ENCODE peak calls at places on chromosomes 3 and 15, in six cellular contexts. G is endothelial cell of umbilical vein, T is bronchial epithelial cell, L is OCI-LY7, J is neural progenitor cell, O is ovary. H is an unnamed sample.

GRCh38 chr15:93144477-93145270 is 55.7 kb upstream of the RGMA start:
- DNase-seq in G (no peak), T (no peak), L (no peak), J (no peak), O (no peak), H (no peak)

GRCh38 chr15:90482124-90483011 is 47.4 kb upstream of the CRTC3 start:
- DNase-seq in G (peak; percentile 78), T (no peak), L (peak; percentile 60), J (peak; percentile 59), O (peak; percentile 59), H (peak; percentile 71)

GRCh38 chr15:26095710-26096330 is 232.7 kb upstream of the ATP10A start:
- DNase-seq in G (no peak), T (no peak), L (no peak), J (peak; percentile 69), O (no peak), H (no peak)

GRCh38 chr3:10511809-10512494 is 6.6 kb upstream of the ATP2B2 start:
- DNase-seq in G (no peak), T (peak; percentile 32), L (no peak), J (no peak), O (no peak), H (no peak)

GRCh38 chr15:49926731-49927130 is 192.3 kb downstream of the ATP8B4 start:
- DNase-seq in G (no peak), T (no peak), L (no peak), J (no peak), O (no peak), H (no peak)

GRCh38 chr3:30751610-30752299 is 142.7 kb downstream of the GADL1 start:
- DNase-seq in G (peak; percentile 78), T (peak; percentile 24), L (peak; percentile 55), J (peak; percentile 71), O (peak; percentile 53), H (peak; percentile 66)

GRCh38 chr15:53586815-53587214 is 172.6 kb downstream of the WDR72 start:
- DNase-seq in G (peak; percentile 35), T (peak; percentile 49), L (peak; percentile 11), J (peak; percentile 82), O (no peak), H (peak; percentile 56)

GRCh38 chr3:142929109-142929508 is 34.4 kb downstream of the PAQR9 start:
- DNase-seq in G (peak; percentile 21), T (peak; percentile 64), L (peak; percentile 43), J (peak; percentile 38), O (no peak), H (peak; percentile 70)

GRCh38 chr3:16831846-16832245 is 52.9 kb upstream of the PLCL2 start:
- DNase-seq in G (no peak), T (no peak), L (no peak), J (no peak), O (no peak), H (no peak)

GRCh38 chr3:99817047-99817436 is 620 bp upstream of the CMSS1 start:
- DNase-seq in G (no peak), T (no peak), L (no peak), J (peak; percentile 42), O (no peak), H (no peak)

GRCh38 chr3:122677261-122677660 is 3.4 kb upstream of the PARP14 start:
- DNase-seq in G (no peak), T (peak; percentile 51), L (no peak), J (no peak), O (no peak), H (no peak)

GRCh38 chr15:62591842-62592838 is 427.1 kb upstream of the C2CD4B start:
- DNase-seq in G (no peak), T (no peak), L (no peak), J (no peak), O (no peak), H (no peak)

GRCh38 chr3:139187648-139188047 is 143.0 kb upstream of the PRR23C start:
- DNase-seq in G (no peak), T (no peak), L (no peak), J (no peak), O (no peak), H (peak; percentile 14)

GRCh38 chr15:101504866-101505609 is 15.5 kb upstream of the PCSK6 start:
- DNase-seq in G (no peak), T (peak; percentile 15), L (no peak), J (no peak), O (no peak), H (no peak)

GRCh38 chr15:97561529-97561928 is 399.0 kb upstream of the ARRDC4 start:
- DNase-seq in G (no peak), T (no peak), L (no peak), J (no peak), O (no peak), H (peak; percentile 13)

GRCh38 chr3:121481116-121481895 is 64.5 kb downstream of the POLQ start:
- DNase-seq in G (no peak), T (peak; percentile 13), L (no peak), J (no peak), O (peak; percentile 42), H (no peak)

GRCh38 chr3:172511783-172512357 is 11.4 kb downstream of the TNFSF10 start:
- DNase-seq in G (no peak), T (no peak), L (no peak), J (no peak), O (no peak), H (no peak)

GRCh38 chr3:50359760-50360110 is 414 bp upstream of the TMEM115 start:
- DNase-seq in G (no peak), T (no peak), L (no peak), J (no peak), O (no peak), H (no peak)
- TF ChIP-seq CTCF in G (no peak), T (no peak), L (no peak), J (no peak), O (no peak), H (no peak)

DNA sequence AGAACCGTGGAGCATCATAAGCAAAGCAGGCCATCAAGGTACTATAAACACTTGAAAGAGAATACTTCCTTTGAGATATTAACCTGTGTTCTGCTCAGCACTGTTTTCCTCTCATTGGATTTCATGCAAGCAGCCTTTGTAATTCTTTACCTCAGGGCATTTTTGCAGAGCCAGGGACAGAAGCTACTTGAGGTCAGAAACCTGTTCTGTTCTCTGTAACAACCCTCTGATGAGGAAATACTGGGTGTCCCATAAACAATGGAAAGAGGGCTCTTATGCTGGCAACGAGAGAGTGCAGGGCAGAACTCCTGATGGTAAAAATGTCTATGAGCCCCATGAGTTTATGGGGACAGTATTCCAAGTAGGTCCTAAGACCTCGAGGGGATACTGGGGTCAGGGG is 66.0 kb downstream of the DCLK3 start:
- DNase-seq in G (no peak), T (peak; percentile 36), L (no peak), J (no peak), O (no peak), H (no peak)
- TF ChIP-seq CTCF in G (no peak), T (no peak), L (no peak), J (no peak), O (no peak), H (no peak)

GRCh38 chr3:57822686-57823085 is 66.6 kb downstream of the SLMAP start:
- DNase-seq in G (no peak), T (no peak), L (no peak), J (no peak), O (no peak), H (no peak)

GRCh38 chr3:57827757-57828156 is 71.6 kb downstream of the SLMAP start:
- DNase-seq in G (no peak), T (no peak), L (no peak), J (no peak), O (no peak), H (no peak)

GRCh38 chr3:57826952-57827723 is 71.0 kb downstream of the SLMAP start:
- DNase-seq in G (no peak), T (no peak), L (no peak), J (no peak), O (no peak), H (peak; percentile 11)

GRCh38 chr3:57825116-57825515 is 69.0 kb downstream of the SLMAP start:
- DNase-seq in G (no peak), T (no peak), L (no peak), J (no peak), O (no peak), H (no peak)

DNA sequence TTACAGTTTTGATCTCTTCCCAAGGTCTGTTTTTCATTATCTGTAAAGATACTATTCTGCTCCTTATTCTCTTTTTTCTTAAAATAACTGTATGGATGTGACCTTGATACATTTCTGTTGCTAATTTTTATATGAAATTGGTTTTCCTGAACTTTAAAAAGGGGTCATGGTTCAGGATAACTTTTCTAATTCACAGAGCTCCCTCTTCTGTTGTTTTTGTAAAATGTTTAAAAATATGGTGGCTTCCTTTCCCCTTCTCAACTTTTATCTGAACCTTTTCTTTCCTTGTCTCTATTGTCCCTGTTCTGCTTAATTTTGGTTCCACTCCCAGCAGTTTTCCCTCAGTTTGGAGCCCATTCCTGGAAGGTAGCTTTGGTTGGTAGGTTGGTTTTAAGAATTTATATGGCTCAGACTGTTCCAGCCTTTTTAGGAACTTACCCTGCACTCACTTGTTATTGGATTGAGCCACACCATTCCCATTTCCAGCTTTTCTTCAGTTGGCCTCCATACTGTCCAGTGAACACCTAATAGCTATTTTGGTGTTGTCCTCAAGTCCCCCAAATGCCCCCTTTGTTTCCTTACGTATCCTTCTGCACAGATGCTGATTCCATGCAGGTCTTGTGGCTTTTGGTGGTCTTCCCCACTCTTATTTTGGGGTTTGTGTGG is 70.3 kb downstream of the SLMAP start:
- DNase-seq in G (peak; percentile 21), T (peak; percentile 18), L (no peak), J (no peak), O (no peak), H (peak; percentile 18)
- TF ChIP-seq CTCF in G (no peak), T (peak; percentile 13), L (peak; percentile 68), J (no peak), O (no peak), H (no peak)

GRCh38 chr3:140529096-140529495 is 148.8 kb upstream of the TRIM42 start:
- DNase-seq in G (no peak), T (peak; percentile 96), L (no peak), J (no peak), O (no peak), H (no peak)

GRCh38 chr3:140530603-140531002 is 147.3 kb upstream of the TRIM42 start:
- DNase-seq in G (no peak), T (no peak), L (no peak), J (no peak), O (no peak), H (no peak)

GRCh38 chr3:140523600-140523999 is 154.3 kb upstream of the TRIM42 start:
- DNase-seq in G (no peak), T (no peak), L (no peak), J (no peak), O (no peak), H (no peak)

GRCh38 chr3:140529558-140529957 is 148.3 kb upstream of the TRIM42 start:
- DNase-seq in G (no peak), T (no peak), L (no peak), J (no peak), O (no peak), H (no peak)

DNA sequence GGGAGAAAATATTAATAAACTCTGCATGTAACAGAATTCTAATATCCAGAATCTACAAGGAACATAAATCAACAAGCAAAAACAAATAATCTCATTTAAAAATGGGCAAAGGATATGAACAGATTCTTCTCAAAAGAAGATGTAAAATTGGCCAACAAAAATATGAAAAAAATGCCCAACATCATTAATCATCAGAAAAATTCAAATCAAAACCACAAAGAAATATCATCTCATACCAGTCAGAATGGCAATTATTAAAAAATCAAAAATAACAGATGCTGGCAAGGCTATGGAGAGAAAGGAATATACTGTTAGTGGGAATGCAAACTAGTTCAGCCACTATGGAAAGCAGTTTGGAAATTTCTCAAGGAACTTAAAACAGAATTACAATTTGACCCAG is 150.7 kb upstream of the TRIM42 start:
- DNase-seq in G (no peak), T (no peak), L (no peak), J (no peak), O (no peak), H (no peak)
- TF ChIP-seq CTCF in G (no peak), T (no peak), L (no peak), J (no peak), O (no peak), H (no peak)